ENCODE peak calls at places on chromosome 9, in nine cellular contexts. Z, B, I, O, A, C, E, F and W are unnamed samples.

GRCh38 chr9:134822541-134822940 is 58.1 kb upstream of the FCN2 start:
- DNase-seq in E (no peak), F (no peak), B (no peak), A (no peak), C (no peak), I (no peak), O (no peak), Z (no peak), W (no peak)

GRCh38 chr9:98018347-98018746 is 35.2 kb downstream of the ANP32B start:
- DNase-seq in B (no peak), C (no peak), O (no peak), F (no peak), Z (no peak), I (no peak), A (no peak), E (no peak), W (no peak)

GRCh38 chr9:103902263-103902662 is 191.8 kb upstream of the SMC2 start:
- DNase-seq in O (no peak), B (no peak), C (no peak), I (no peak), Z (no peak), F (no peak), A (no peak), E (no peak), W (no peak)

GRCh38 chr9:4741365-4742031 is 496 bp upstream of the AK3 start:
- DNase-seq in C (peak; percentile 58), A (peak; percentile 77), F (peak; percentile 31), E (peak; percentile 83), I (no peak), B (peak; percentile 31), Z (no peak), O (no peak), W (peak; percentile 36)

GRCh38 chr9:132409828-132410528 is at the start of gene CFAP77:
- DNase-seq in E (peak; percentile 89), O (no peak), F (no peak), C (peak; percentile 37), A (no peak), I (peak; percentile 61), Z (no peak), B (peak; percentile 36), W (peak; percentile 56)

GRCh38 chr9:125758986-125759811 is 12.0 kb downstream of the PBX3 start:
- DNase-seq in E (peak; percentile 50), B (no peak), O (no peak), Z (no peak), F (no peak), C (peak; percentile 22), A (no peak), I (peak; percentile 17), W (no peak)

GRCh38 chr9:115739096-115739875 is 414.3 kb upstream of the PAPPA start:
- DNase-seq in A (no peak), B (no peak), C (no peak), F (no peak), E (no peak), I (peak; percentile 7), O (no peak), Z (no peak), W (peak; percentile 25)

GRCh38 chr9:68844623-68845612 is 139.9 kb downstream of the PIP5K1B start:
- DNase-seq in F (no peak), C (no peak), A (no peak), Z (peak; percentile 73), B (peak; percentile 22), I (peak; percentile 2), O (no peak), E (peak; percentile 86), W (peak; percentile 24)

GRCh38 chr9:69237702-69238295 is 63.7 kb downstream of the TJP2 start:
- DNase-seq in O (no peak), F (no peak), I (no peak), B (no peak), C (no peak), A (no peak), E (no peak), Z (no peak), W (no peak)

GRCh38 chr9:4137755-4138154 is 162.1 kb downstream of the GLIS3 start:
- DNase-seq in E (no peak), O (peak; percentile 79), B (no peak), A (no peak), I (peak; percentile 58), F (no peak), Z (no peak), C (no peak), W (peak; percentile 61)

GRCh38 chr9:107460153-107461023 is 29.2 kb downstream of the KLF4 start:
- DNase-seq in Z (no peak), F (no peak), O (no peak), B (no peak), I (no peak), C (no peak), E (peak; percentile 81), A (no peak), W (no peak)

GRCh38 chr9:107462691-107463090 is 26.9 kb downstream of the KLF4 start:
- DNase-seq in I (no peak), E (no peak), C (no peak), F (no peak), Z (no peak), B (no peak), O (peak; percentile 54), A (no peak), W (peak; percentile 54)

GRCh38 chr9:107471562-107471961 is 18.0 kb downstream of the KLF4 start:
- DNase-seq in B (no peak), A (no peak), C (no peak), O (no peak), E (no peak), Z (no peak), F (no peak), I (no peak), W (no peak)

GRCh38 chr9:107467416-107467815 is 22.2 kb downstream of the KLF4 start:
- DNase-seq in Z (no peak), F (no peak), O (no peak), B (no peak), C (no peak), A (no peak), I (no peak), E (no peak), W (no peak)

DNA sequence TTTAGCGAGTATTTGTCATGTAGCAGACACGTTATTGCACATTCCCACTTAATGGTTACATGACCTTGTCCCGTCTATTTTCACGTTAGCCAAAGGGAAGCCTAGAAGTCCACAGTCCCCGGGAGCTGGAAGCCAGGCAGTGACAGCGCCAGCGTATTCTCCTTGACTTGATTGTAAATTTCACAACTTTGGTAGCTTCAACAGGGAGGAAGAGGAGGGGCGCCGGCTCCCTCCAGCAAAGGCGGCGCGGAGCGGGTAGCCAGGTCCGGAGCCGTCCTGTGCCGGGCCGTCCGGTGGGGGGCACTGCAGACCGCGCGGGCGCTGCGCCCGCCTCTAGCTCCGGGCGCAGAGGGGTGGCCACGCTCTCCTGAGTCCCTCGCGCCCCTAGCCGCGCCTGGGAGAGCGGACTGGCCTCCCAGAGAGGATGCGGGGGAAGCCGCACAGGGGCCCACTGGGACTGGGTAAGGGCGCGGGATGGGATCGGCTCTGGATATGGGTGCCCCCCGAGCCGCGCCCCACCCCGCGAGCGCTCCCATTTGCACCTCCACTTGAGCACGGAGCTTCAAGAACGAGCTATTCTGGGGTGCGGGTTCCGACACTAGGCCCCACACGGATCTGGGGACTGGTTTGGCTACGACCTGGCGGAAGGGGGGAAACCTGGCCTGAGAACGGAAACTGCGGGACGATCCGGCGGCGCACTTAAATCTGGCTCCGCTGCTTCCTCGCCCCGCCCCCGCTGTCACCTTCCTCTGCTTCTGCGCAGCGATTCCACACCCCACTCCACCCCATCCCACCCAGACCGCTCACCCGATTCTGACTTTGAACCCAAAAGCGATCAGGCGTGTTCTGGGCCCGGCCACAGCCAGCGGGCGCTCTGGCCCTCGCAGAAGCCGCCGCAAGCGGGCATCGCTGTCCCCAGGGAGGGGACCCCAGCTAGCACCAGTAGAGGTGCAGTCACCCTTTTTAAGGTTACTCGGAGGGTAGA is 23.8 kb downstream of the KLF4 start:
- DNase-seq in I (peak; percentile 53), A (peak; percentile 81), E (peak; percentile 91), C (peak; percentile 72), B (peak; percentile 81), O (no peak), F (peak; percentile 67), Z (peak; percentile 81), W (peak; percentile 73)
- TF ChIP-seq CTCF in I (peak; percentile 67), A (peak; percentile 88), E (peak; percentile 97), C (peak; percentile 96), B (peak; percentile 91), O (peak; percentile 69), F (no peak), Z (peak; percentile 89), W (peak; percentile 80)

GRCh38 chr9:137276757-137277328 is 683 bp upstream of the TOR4A start:
- DNase-seq in Z (peak; percentile 81), O (no peak), I (peak; percentile 53), C (peak; percentile 93), A (no peak), E (peak; percentile 84), F (no peak), B (peak; percentile 73), W (peak; percentile 80)
- H3K4me3 ChIP-seq in Z (peak overlapping the region; percentile 33), O (peak overlapping the region; percentile 88), I (peak overlapping the region; percentile 65), C (peak overlapping the region; percentile 67), A (peak overlapping the region; percentile 67), E (peak overlapping the region; percentile 73), F (peak overlapping the region; percentile 5), B (peak overlapping the region; percentile 62), W (peak overlapping the region; percentile 78)

DNA sequence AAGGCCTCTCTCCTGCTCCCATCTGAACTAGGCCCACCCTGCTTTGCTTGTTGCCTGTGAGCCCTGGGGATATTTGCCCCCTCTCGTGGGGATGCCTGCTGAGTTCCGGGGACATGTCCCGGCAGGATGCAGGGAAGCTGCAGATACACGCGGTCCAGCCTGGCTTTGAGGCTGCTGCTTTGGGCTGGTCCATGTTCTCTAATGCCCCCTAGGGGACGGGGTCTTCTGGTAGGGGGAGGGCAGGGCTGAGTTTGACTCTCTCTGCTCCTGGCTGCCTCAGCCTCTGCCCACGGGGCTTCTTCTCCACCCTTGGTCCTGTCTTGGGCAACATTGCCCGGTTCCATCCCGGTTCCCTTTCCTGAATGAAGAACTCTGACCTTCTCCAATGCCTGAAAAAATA is 84.9 kb upstream of the ASS1 start:
- DNase-seq in I (no peak), E (peak; percentile 76), O (no peak), A (no peak), Z (no peak), B (no peak), F (no peak), C (no peak), W (no peak)
- TF ChIP-seq CTCF in I (no peak), E (peak; percentile 63), O (no peak), A (no peak), Z (no peak), B (no peak), F (no peak), C (no peak), W (no peak)

DNA sequence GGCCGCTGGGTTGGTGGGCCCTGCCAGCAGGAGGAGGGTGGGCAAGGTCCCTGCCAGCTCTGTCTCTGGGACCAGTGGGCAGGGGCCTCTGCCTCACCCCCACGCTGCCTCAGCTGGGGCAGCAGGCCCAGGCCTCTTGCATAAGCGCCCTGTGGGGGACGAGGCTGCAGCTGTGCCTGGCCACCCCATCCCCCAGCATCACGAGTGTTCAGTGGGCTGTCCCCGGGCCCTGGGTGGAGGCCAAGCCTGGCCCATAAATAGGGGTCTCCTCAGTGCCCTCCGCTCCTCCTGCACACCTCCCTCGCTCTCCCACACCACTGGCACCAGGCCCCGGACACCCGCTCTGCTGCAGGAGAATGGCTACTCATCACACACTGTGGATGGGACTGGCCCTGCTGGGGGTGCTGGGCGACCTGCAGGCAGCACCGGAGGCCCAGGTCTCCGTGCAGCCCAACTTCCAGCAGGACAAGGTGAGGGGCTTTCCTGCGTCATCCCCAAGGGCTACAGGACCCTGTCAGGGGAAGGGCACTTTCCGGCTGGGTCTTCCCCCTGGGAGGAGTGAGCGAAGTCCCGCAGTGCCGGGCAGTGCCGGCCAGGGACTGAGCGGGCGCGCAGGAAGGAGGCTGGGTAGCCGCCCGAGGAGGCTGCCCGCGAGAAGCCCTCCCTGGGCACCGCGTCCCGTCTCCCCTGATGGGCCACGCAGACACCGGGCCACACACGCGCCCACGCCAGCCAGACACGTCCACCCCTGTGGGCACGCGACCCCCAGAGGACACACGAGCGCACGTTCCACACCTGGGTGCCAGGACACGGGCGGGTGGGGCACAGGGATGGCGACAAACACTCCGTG is at the start of gene PTGDS:
- DNase-seq in E (no peak), B (no peak), C (peak; percentile 86), A (no peak), Z (no peak), O (no peak), F (no peak), I (peak; percentile 18), W (peak; percentile 84)
- H3K4me3 ChIP-seq in E (peak within 1 kb of the TSS; percentile 69), B (peak within 1 kb of the TSS; percentile 64), C (peak within 1 kb of the TSS; percentile 58), A (peak within 1 kb of the TSS; percentile 68), Z (peak within 1 kb of the TSS; percentile 48), O (peak within 1 kb of the TSS; percentile 51), F (no peak within 1 kb of the TSS), I (peak within 1 kb of the TSS; percentile 45), W (peak within 1 kb of the TSS; percentile 73)